ENCODE peak calls at places on chromosomes 3 and 15, in ten cellular contexts. V is activated CD4-positive, alpha-beta T cell treated with anti-CD3 and anti-CD28 coated beads, Interleukin-2, amount 10 ng/mL, durations not matched to agents 7 days and 5 days; F is GM12892; H is uterus; B is EL; J is GM10248; G is T47D; S is breast epithelium; L is T-helper 1 cell; R is NCI-H1092 treated with DMSO at 0.1 percent for 48 hours. N is an unnamed sample.

GRCh38 chr3:9056581-9056980 is 93.3 kb upstream of the RAD18 start:
- DNase-seq in V (no peak), F (no peak), H (no peak), B (no peak), J (no peak), G (no peak), S (no peak), L (no peak), R (no peak), N (no peak)

GRCh38 chr3:78887608-78888011 is 880.2 kb downstream of the ROBO1 start:
- DNase-seq in V (no peak), F (no peak), H (no peak), B (no peak), J (peak), G (no peak), S (no peak), L (no peak), R (no peak), N (no peak)

GRCh38 chr3:46067401-46067800 is 40.1 kb upstream of the XCR1 start:
- DNase-seq in V (no peak), F (no peak), H (no peak), B (no peak), J (no peak), G (no peak), S (no peak), L (no peak), R (no peak), N (no peak)

GRCh38 chr15:89912145-89912673 is 543 bp downstream of the ARPIN start:
- DNase-seq in V (no peak), F (no peak), H (no peak), B (peak), J (no peak), G (peak), S (no peak), L (no peak), R (peak), N (peak)

GRCh38 chr3:11080492-11080891 is 73.8 kb upstream of the HRH1 start:
- DNase-seq in V (no peak), F (no peak), H (no peak), B (peak), J (no peak), G (no peak), S (no peak), L (no peak), R (no peak), N (no peak)

GRCh38 chr3:58667229-58667628 is 655 bp upstream of the FAM3D start:
- DNase-seq in V (no peak), F (no peak), H (no peak), B (no peak), J (no peak), G (no peak), S (no peak), L (no peak), R (no peak), N (no peak)

GRCh38 chr3:107939621-107940236 is 151.1 kb downstream of the CD47 start:
- DNase-seq in V (no peak), F (no peak), H (no peak), B (no peak), J (no peak), G (peak), S (no peak), L (no peak), R (no peak), N (no peak)

GRCh38 chr3:188316723-188317070 is 162.7 kb downstream of the LPP start:
- DNase-seq in V (no peak), F (no peak), H (no peak), B (no peak), J (no peak), G (peak), S (no peak), L (no peak), R (no peak), N (no peak)

GRCh38 chr15:90035835-90036220 is 34.7 kb downstream of the ZNF710 start:
- DNase-seq in V (no peak), F (no peak), H (no peak), B (no peak), J (no peak), G (no peak), S (no peak), L (no peak), R (no peak), N (peak)

GRCh38 chr3:142319094-142319493 is 93.7 kb upstream of the GK5 start:
- DNase-seq in V (no peak), F (no peak), H (no peak), B (peak), J (no peak), G (no peak), S (no peak), L (no peak), R (no peak), N (no peak)

GRCh38 chr15:68582236-68582635 is 3.4 kb downstream of the CORO2B start:
- DNase-seq in V (no peak), F (no peak), H (no peak), B (no peak), J (no peak), G (no peak), S (no peak), L (no peak), R (no peak), N (no peak)

GRCh38 chr3:107540857-107541256 is 18.1 kb downstream of the BBX start:
- DNase-seq in V (no peak), F (no peak), H (no peak), B (no peak), J (no peak), G (no peak), S (no peak), L (no peak), R (no peak), N (no peak)

GRCh38 chr3:193744822-193745684 is 152.0 kb downstream of the OPA1 start:
- DNase-seq in V (no peak), F (no peak), H (no peak), B (no peak), J (no peak), G (peak), S (no peak), L (no peak), R (peak), N (peak)

GRCh38 chr15:97691799-97692198 is 268.7 kb upstream of the ARRDC4 start:
- DNase-seq in V (no peak), F (no peak), H (no peak), B (no peak), J (no peak), G (no peak), S (no peak), L (no peak), R (no peak), N (no peak)

GRCh38 chr15:72161351-72162132 is 36.0 kb downstream of the GRAMD2A start:
- DNase-seq in V (no peak), F (no peak), H (no peak), B (no peak), J (no peak), G (peak), S (no peak), L (no peak), R (no peak), N (no peak)

GRCh38 chr15:64125978-64126377 is 25.6 kb upstream of the SNX22 start:
- DNase-seq in V (no peak), F (no peak), H (no peak), B (no peak), J (no peak), G (no peak), S (no peak), L (no peak), R (no peak), N (no peak)

GRCh38 chr3:165196577-165197561 is 685 bp upstream of the SLITRK3 start:
- DNase-seq in V (no peak), F (no peak), H (peak), B (no peak), J (peak), G (no peak), S (no peak), L (no peak), R (peak), N (no peak)

GRCh38 chr3:69819283-69819682 is 80.0 kb downstream of the MITF start:
- DNase-seq in V (no peak), F (no peak), H (no peak), B (no peak), J (no peak), G (no peak), S (no peak), L (no peak), R (no peak), N (no peak)

GRCh38 chr3:141486416-141486734 is 452 bp upstream of the RASA2 start:
- DNase-seq in V (no peak), F (no peak), H (no peak), B (no peak), J (no peak), G (no peak), S (no peak), L (no peak), R (no peak), N (no peak)

GRCh38 chr3:46162975-46163550 is 45.0 kb downstream of the CCR1 start:
- DNase-seq in V (no peak), F (no peak), H (no peak), B (no peak), J (no peak), G (peak), S (no peak), L (no peak), R (no peak), N (no peak)

GRCh38 chr15:95132774-95133173 is 901.4 kb downstream of the MCTP2 start:
- DNase-seq in V (no peak), F (no peak), H (no peak), B (peak), J (no peak), G (no peak), S (no peak), L (no peak), R (no peak), N (no peak)

GRCh38 chr3:142923694-142924093 is 34.8 kb upstream of the PCOLCE2 start:
- DNase-seq in V (no peak), F (no peak), H (no peak), B (no peak), J (no peak), G (no peak), S (no peak), L (no peak), R (no peak), N (no peak)

GRCh38 chr15:74730619-74731316 is 5.4 kb upstream of the CYP1A1 start:
- DNase-seq in V (no peak), F (no peak), H (no peak), B (no peak), J (no peak), G (no peak), S (no peak), L (no peak), R (no peak), N (no peak)